ENCODE peak calls at places on chromosomes 13 and 19, in six cellular contexts. A is posterior cingulate gyrus, Y is DMS153, D is brain microvascular endothelial cell, X is fibroblast of the conjunctiva, S is epithelial cell of esophagus. G is an unnamed sample.
A peak's percentile ranks its signal among the peaks of the same experiment; 100 is the strongest.

GRCh38 chr19:45076029-45076850 is at the start of gene ZNF296:
- DNase-seq in A (no peak), X (peak; percentile 10), D (no peak), Y (peak; percentile 64), S (peak; percentile 78), G (peak; percentile 83)

GRCh38 chr19:47035495-47036232 is 12.8 kb downstream of the TMEM160 start:
- DNase-seq in A (peak; percentile 98), X (peak; percentile 56), S (peak; percentile 96), D (peak; percentile 84), Y (peak; percentile 62), G (peak; percentile 87)

GRCh38 chr13:114080739-114081561 is 51.5 kb downstream of the RASA3 start:
- DNase-seq in Y (no peak), X (no peak), S (no peak), D (no peak), A (peak; percentile 80), G (no peak)

GRCh38 chr13:51861728-51862300 is at the start of gene CCDC70:
- DNase-seq in Y (no peak), D (peak; percentile 73), X (no peak), A (no peak), S (peak; percentile 62), G (no peak)

GRCh38 chr19:3606690-3607289 is at the start of gene TBXA2R:
- DNase-seq in A (peak; percentile 93), S (peak; percentile 44), X (no peak), D (peak; percentile 57), Y (peak; percentile 6), G (no peak)

GRCh38 chr19:10812902-10813404 is 23.1 kb downstream of the TMED1 start:
- DNase-seq in Y (no peak), A (peak; percentile 90), X (peak; percentile 85), S (peak; percentile 73), D (peak; percentile 93), G (no peak)

GRCh38 chr19:1069009-1069779 is 2.2 kb downstream of the ARHGAP45 start:
- DNase-seq in X (no peak), S (no peak), A (no peak), Y (no peak), D (no peak), G (no peak)

GRCh38 chr19:16061943-16062342 is 14.4 kb upstream of the TPM4 start:
- DNase-seq in S (no peak), D (no peak), A (peak; percentile 18), X (no peak), Y (no peak), G (no peak)

GRCh38 chr19:1826557-1827521 is 14.8 kb upstream of the ATP8B3 start:
- DNase-seq in Y (no peak), S (no peak), D (no peak), A (no peak), X (no peak), G (no peak)

GRCh38 chr19:57511484-57511883 is 11.7 kb downstream of the ZNF773 start:
- DNase-seq in A (no peak), D (no peak), X (no peak), Y (no peak), S (no peak), G (no peak)

GRCh38 chr19:38831142-38831605 is 420 bp downstream of the ECH1 start:
- DNase-seq in S (peak; percentile 80), Y (peak; percentile 10), D (peak; percentile 95), A (peak; percentile 87), X (peak; percentile 73), G (no peak)

GRCh38 chr19:1001538-1002166 is 1.4 kb downstream of the GRIN3B start:
- DNase-seq in A (no peak), D (no peak), X (no peak), Y (no peak), S (peak; percentile 42), G (peak; percentile 28)

G was measured in NCI-H1930.